ENCODE peak calls at places on chromosomes 1 and 21, in four cellular contexts. Y, H, E and C are unnamed samples.
A peak's percentile ranks its signal among the peaks of the same experiment; 100 is the strongest.

GRCh38 chr1:167617100-167617949 is 12.7 kb upstream of the RCSD1 start:
- DNase-seq in Y (no peak), H (no peak), E (no peak), C (no peak)

GRCh38 chr1:91766883-91767282 is 119.1 kb downstream of the TGFBR3 start:
- DNase-seq in Y (no peak), H (no peak), E (no peak), C (no peak)

GRCh38 chr1:25431495-25432363 is 1.0 kb downstream of the MACO1 start:
- DNase-seq in Y (no peak), H (no peak), E (no peak), C (no peak)

GRCh38 chr1:205074084-205074483 is 10.2 kb downstream of the TMEM81 start:
- DNase-seq in Y (no peak), H (no peak), E (no peak), C (no peak)

GRCh38 chr1:40769815-40770214 is 13.8 kb upstream of the KCNQ4 start:
- DNase-seq in Y (no peak), H (no peak), E (no peak), C (no peak)

GRCh38 chr1:87117761-87118160 is 203.3 kb downstream of the HS2ST1 start:
- DNase-seq in Y (no peak), H (no peak), E (no peak), C (no peak)

GRCh38 chr1:66575739-66576138 is 41.8 kb downstream of the SGIP1 start:
- DNase-seq in Y (no peak), H (no peak), E (no peak), C (peak; percentile 65)

GRCh38 chr1:53891678-53892077 is 2.1 kb upstream of the YIPF1 start:
- DNase-seq in Y (no peak), H (no peak), E (no peak), C (no peak)

GRCh38 chr1:76079475-76080227 is 5.1 kb downstream of the ST6GALNAC3 start:
- DNase-seq in Y (no peak), H (no peak), E (no peak), C (no peak)

GRCh38 chr1:183079697-183080096 is 56.5 kb downstream of the LAMC1 start:
- DNase-seq in Y (no peak), H (no peak), E (no peak), C (no peak)

GRCh38 chr1:176754663-176755062 is 291.7 kb downstream of the PAPPA2 start:
- DNase-seq in Y (no peak), H (no peak), E (no peak), C (no peak)

GRCh38 chr1:44351289-44351688 is 3.8 kb downstream of the ERI3 start:
- DNase-seq in Y (no peak), H (no peak), E (no peak), C (no peak)

GRCh38 chr1:9068971-9069323 is 488 bp downstream of the SLC2A5 start:
- DNase-seq in Y (no peak), H (no peak), E (no peak), C (no peak)

GRCh38 chr1:156534424-156535060 is 34.0 kb upstream of the MEF2D start:
- DNase-seq in Y (no peak), H (no peak), E (no peak), C (no peak)

GRCh38 chr1:44500181-44501021 is 95.3 kb downstream of the RNF220 start:
- DNase-seq in Y (peak; percentile 78), H (no peak), E (peak; percentile 51), C (no peak)

GRCh38 chr1:230026139-230026538 is 40.9 kb upstream of the GALNT2 start:
- DNase-seq in Y (no peak), H (no peak), E (no peak), C (no peak)

GRCh38 chr1:231216515-231216914 is 24.5 kb upstream of the GNPAT start:
- DNase-seq in Y (no peak), H (peak; percentile 49), E (no peak), C (no peak)

GRCh38 chr1:172118618-172119017 is 277.3 kb downstream of the DNM3 start:
- DNase-seq in Y (no peak), H (no peak), E (no peak), C (no peak)

GRCh38 chr21:32423320-32423719 is 10.8 kb downstream of the EVA1C start:
- DNase-seq in Y (no peak), H (no peak), E (no peak), C (peak; percentile 79)

GRCh38 chr1:114956570-114956969 is 73.1 kb upstream of the TSHB start:
- DNase-seq in Y (no peak), H (no peak), E (no peak), C (no peak)

GRCh38 chr1:10555635-10556429 is 81.1 kb downstream of the PEX14 start:
- DNase-seq in Y (peak; percentile 54), H (no peak), E (no peak), C (no peak)

GRCh38 chr1:230130172-230130944 is 63.3 kb downstream of the GALNT2 start:
- DNase-seq in Y (no peak), H (no peak), E (no peak), C (no peak)

GRCh38 chr1:44354268-44354839 is 703 bp downstream of the ERI3 start:
- DNase-seq in Y (no peak), H (peak; percentile 25), E (no peak), C (no peak)

GRCh38 chr1:181746224-181746623 is 262.9 kb downstream of the CACNA1E start:
- DNase-seq in Y (no peak), H (no peak), E (no peak), C (no peak)

GRCh38 chr1:12091191-12091590 is 28.1 kb downstream of the TNFRSF8 start:
- DNase-seq in Y (no peak), H (no peak), E (no peak), C (no peak)

GRCh38 chr1:168947039-168947438 is 159.5 kb upstream of the ATP1B1 start:
- DNase-seq in Y (no peak), H (no peak), E (no peak), C (no peak)

GRCh38 chr1:85577421-85578320 is 2.9 kb upstream of the CCN1 start:
- DNase-seq in Y (peak; percentile 36), H (no peak), E (no peak), C (no peak)

GRCh38 chr1:151175910-151176309 is at the start of gene TMOD4:
- DNase-seq in Y (no peak), H (no peak), E (no peak), C (no peak)

GRCh38 chr1:183279835-183280234 is 93.8 kb downstream of the LAMC2 start:
- DNase-seq in Y (no peak), H (peak; percentile 27), E (no peak), C (no peak)

GRCh38 chr1:91283421-91283726 is 121.3 kb downstream of the HFM1 start:
- DNase-seq in Y (no peak), H (no peak), E (no peak), C (no peak)

GRCh38 chr1:155976062-155976912 is 2.1 kb downstream of the ARHGEF2 start:
- DNase-seq in Y (peak; percentile 43), H (peak; percentile 59), E (no peak), C (no peak)

GRCh38 chr1:162189345-162189744 is 119.9 kb downstream of the NOS1AP start:
- DNase-seq in Y (no peak), H (no peak), E (no peak), C (no peak)

GRCh38 chr1:227793948-227794812 is 21.3 kb upstream of the PRSS38 start:
- DNase-seq in Y (no peak), H (no peak), E (no peak), C (peak; percentile 71)

GRCh38 chr21:30340714-30341573 is 3.5 kb upstream of the KRTAP27-1 start:
- DNase-seq in Y (peak; percentile 61), H (peak; percentile 56), E (peak; percentile 61), C (no peak)

GRCh38 chr1:180948846-180949615 is 36.3 kb downstream of the KIAA1614 start:
- DNase-seq in Y (no peak), H (no peak), E (no peak), C (no peak)

GRCh38 chr1:15714438-15715136 is 21.5 kb upstream of the SLC25A34 start:
- DNase-seq in Y (no peak), H (no peak), E (no peak), C (no peak)

DNA sequence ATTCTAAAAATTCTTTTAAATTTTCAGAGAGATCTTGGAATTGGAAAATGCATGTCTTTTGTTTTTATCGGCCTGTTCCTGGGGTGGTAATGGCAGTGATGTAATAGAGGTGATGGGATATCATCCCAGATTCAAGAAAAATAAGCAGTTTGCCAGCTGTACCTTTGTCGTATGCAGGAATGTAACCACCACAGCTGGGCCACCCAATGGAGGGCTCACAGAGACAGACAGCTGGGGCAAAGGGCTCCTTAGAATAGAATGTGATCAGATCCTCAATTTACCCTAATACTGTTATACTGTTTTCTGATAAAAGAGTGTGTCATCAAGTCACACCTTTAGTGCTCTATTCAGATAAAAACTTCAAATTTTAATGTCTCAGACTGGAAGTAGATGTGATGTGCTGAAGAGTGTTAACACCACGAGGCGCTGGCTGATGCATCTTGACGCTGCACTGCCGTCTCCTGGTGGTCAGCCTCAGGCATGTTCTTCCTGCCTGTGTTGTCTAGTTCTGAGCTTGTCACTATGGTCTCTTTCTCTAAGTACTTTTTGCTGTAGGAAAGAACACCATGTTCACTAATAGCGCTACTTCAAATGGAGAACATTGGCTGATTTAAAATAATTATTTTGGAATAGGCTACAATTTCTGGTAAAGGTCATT is 78.8 kb downstream of the C1orf21 start:
- DNase-seq in Y (no peak), H (no peak), E (no peak), C (no peak)
- TF ChIP-seq CTCF in Y (no peak), H (no peak), E (peak; percentile 34), C (no peak)

DNA sequence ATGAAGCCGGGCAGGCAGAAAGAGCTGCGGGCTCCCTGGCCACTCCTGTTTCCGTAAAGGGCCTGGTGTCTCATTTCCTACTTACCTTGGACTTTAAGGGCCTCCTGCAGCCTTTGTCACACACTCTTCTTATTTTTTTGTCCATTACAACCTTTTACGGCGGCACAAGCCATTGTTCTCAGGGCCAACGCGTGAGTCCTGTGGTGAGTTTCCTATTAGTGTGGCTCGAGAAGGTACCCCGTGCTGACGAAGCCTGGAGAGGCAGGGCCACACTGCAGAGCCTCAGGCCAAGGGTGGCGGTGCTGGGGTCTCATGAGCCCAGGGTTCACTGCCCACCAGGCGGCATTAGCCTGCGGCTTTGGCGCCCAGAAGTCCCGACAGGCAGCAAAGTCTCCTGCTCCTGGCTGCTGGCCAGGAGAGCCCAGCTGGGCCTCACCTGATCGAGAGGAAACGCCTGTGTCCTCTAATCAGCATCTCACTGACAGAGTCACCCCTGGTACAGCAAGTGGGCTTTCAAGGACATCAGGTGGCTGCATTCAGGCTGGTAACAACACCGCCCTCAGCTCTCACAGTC is 62.0 kb downstream of the SIK1 start:
- DNase-seq in Y (no peak), H (peak; percentile 77), E (no peak), C (no peak)
- TF ChIP-seq CTCF in Y (no peak), H (no peak), E (no peak), C (no peak)

GRCh38 chr1:77413541-77414335 is 131.9 kb downstream of the AK5 start:
- DNase-seq in Y (no peak), H (no peak), E (no peak), C (no peak)

GRCh38 chr1:77416692-77417450 is 135.1 kb downstream of the AK5 start:
- DNase-seq in Y (no peak), H (no peak), E (no peak), C (no peak)

GRCh38 chr1:77412069-77412793 is 130.4 kb downstream of the AK5 start:
- DNase-seq in Y (no peak), H (no peak), E (no peak), C (no peak)

GRCh38 chr1:77415585-77415984 is 133.8 kb downstream of the AK5 start:
- DNase-seq in Y (no peak), H (no peak), E (no peak), C (no peak)

GRCh38 chr1:77412794-77413530 is 131.1 kb downstream of the AK5 start:
- DNase-seq in Y (no peak), H (no peak), E (no peak), C (no peak)
- TF ChIP-seq CTCF in Y (no peak), H (no peak), E (no peak), C (no peak)

GRCh38 chr1:61955261-61955660 is 213.0 kb downstream of the PATJ start:
- DNase-seq in Y (no peak), H (no peak), E (no peak), C (no peak)
- TF ChIP-seq CTCF in Y (no peak), H (no peak), E (no peak), C (no peak)